ENCODE peak calls at places on chromosomes 7 and 10, in ten cellular contexts. K is fibroblast of the aortic adventitia, Y is astrocyte of the cerebellum, W is breast epithelium, G is right atrium auricular region, I is psoas muscle, B is tibial artery, A is GM10248, D is neural progenitor cell, S is astrocyte. T is an unnamed sample.

GRCh38 chr7:116353614-116354013 is 143.3 kb downstream of the TES start:
- DNase-seq in I (peak), D (no peak), A (no peak), S (peak), B (peak), K (peak), W (no peak), Y (no peak), G (peak), T (no peak)

GRCh38 chr7:101216001-101216859 is 1.2 kb downstream of the PLOD3 start:
- DNase-seq in Y (no peak), K (no peak), A (no peak), S (no peak), G (no peak), B (peak), I (no peak), D (no peak), W (no peak), T (no peak)

GRCh38 chr10:52491246-52492000 is 177.3 kb downstream of the DKK1 start:
- DNase-seq in I (no peak), B (no peak), W (no peak), G (no peak), Y (no peak), S (peak), K (peak), D (no peak), A (no peak), T (no peak)

GRCh38 chr7:15396210-15397158 is 165.3 kb downstream of the AGMO start:
- DNase-seq in S (no peak), W (no peak), A (no peak), B (no peak), D (no peak), Y (no peak), G (no peak), I (no peak), K (no peak), T (no peak)

GRCh38 chr7:143878884-143879283 is 23.1 kb downstream of the TCAF1 start:
- DNase-seq in I (no peak), Y (no peak), K (no peak), B (no peak), A (no peak), D (no peak), G (no peak), W (no peak), S (no peak), T (no peak)

GRCh38 chr7:26686448-26686981 is 177.9 kb downstream of the SKAP2 start:
- DNase-seq in A (no peak), G (no peak), W (no peak), D (peak), I (peak), K (peak), Y (peak), S (peak), B (no peak), T (peak)

GRCh38 chr10:104521901-104522827 is 118.9 kb upstream of the SORCS3 start:
- DNase-seq in A (no peak), G (no peak), Y (no peak), I (no peak), B (no peak), S (no peak), W (no peak), D (no peak), K (no peak), T (no peak)

GRCh38 chr7:136309407-136309806 is 332.2 kb upstream of the MTPN start:
- DNase-seq in D (no peak), W (no peak), B (no peak), S (no peak), G (no peak), Y (no peak), K (no peak), I (no peak), A (no peak), T (no peak)

GRCh38 chr10:48231699-48232315 is 42.7 kb downstream of the FRMPD2 start:
- DNase-seq in S (no peak), D (no peak), Y (no peak), W (no peak), K (no peak), I (no peak), B (no peak), G (peak), A (no peak), T (no peak)

GRCh38 chr10:46542567-46543323 is 13.7 kb downstream of the GPRIN2 start:
- DNase-seq in B (no peak), Y (no peak), K (no peak), S (no peak), G (no peak), W (peak), D (no peak), I (peak), A (no peak), T (peak)

GRCh38 chr10:70277396-70278030 is 6.3 kb downstream of the NPFFR1 start:
- DNase-seq in D (no peak), K (no peak), B (no peak), I (no peak), Y (no peak), G (no peak), W (no peak), A (no peak), S (no peak), T (no peak)

GRCh38 chr7:17680026-17680425 is 260.3 kb downstream of the SNX13 start:
- DNase-seq in I (peak), B (peak), W (no peak), A (no peak), D (peak), S (peak), Y (peak), K (peak), G (peak), T (no peak)

GRCh38 chr7:151682831-151683614 is 163.3 kb upstream of the RHEB start:
- DNase-seq in S (no peak), D (no peak), Y (no peak), A (no peak), K (no peak), B (peak), I (no peak), G (no peak), W (no peak), T (no peak)

GRCh38 chr10:178723-179122 is 43.5 kb downstream of the ZMYND11 start:
- DNase-seq in D (no peak), I (no peak), A (no peak), B (no peak), K (no peak), W (no peak), Y (no peak), S (no peak), G (no peak), T (no peak)

GRCh38 chr10:77348082-77348481 is 289.5 kb downstream of the KCNMA1 start:
- DNase-seq in Y (no peak), K (peak), I (no peak), S (peak), G (no peak), W (no peak), A (no peak), B (no peak), D (no peak), T (no peak)

GRCh38 chr7:2621061-2621828 is 10.5 kb upstream of the TTYH3 start:
- DNase-seq in K (peak), W (no peak), Y (no peak), S (peak), A (no peak), I (peak), G (no peak), B (peak), D (peak), T (peak)

GRCh38 chr7:29328811-29329210 is 134.2 kb downstream of the CHN2 start:
- DNase-seq in S (no peak), I (no peak), G (no peak), W (no peak), A (no peak), D (no peak), K (peak), Y (no peak), B (no peak), T (no peak)

GRCh38 chr7:43658718-43659548 is 70.4 kb downstream of the COA1 start:
- DNase-seq in Y (peak), D (no peak), I (no peak), G (no peak), S (peak), K (peak), B (no peak), A (peak), W (no peak), T (no peak)

GRCh38 chr7:155449008-155449879 is 8.7 kb upstream of the EN2 start:
- DNase-seq in K (no peak), G (no peak), I (no peak), Y (no peak), D (peak), A (no peak), B (no peak), S (no peak), W (no peak), T (no peak)

GRCh38 chr10:51928182-51928581 is 228.8 kb upstream of the CSTF2T start:
- DNase-seq in W (no peak), A (no peak), D (no peak), G (no peak), I (no peak), K (no peak), S (no peak), B (no peak), Y (no peak), T (no peak)

GRCh38 chr7:108197371-108198091 is 67.4 kb upstream of the LAMB4 start:
- DNase-seq in G (no peak), D (no peak), Y (no peak), S (no peak), B (no peak), I (no peak), K (no peak), W (no peak), A (no peak), T (no peak)

GRCh38 chr10:34886906-34887615 is 72.0 kb upstream of the PARD3 start:
- DNase-seq in S (no peak), Y (no peak), A (no peak), D (no peak), G (no peak), B (no peak), K (no peak), I (no peak), W (no peak), T (no peak)

GRCh38 chr10:78724846-78725245 is 343.9 kb upstream of the ZMIZ1 start:
- DNase-seq in G (no peak), S (no peak), I (no peak), B (no peak), W (no peak), K (no peak), A (no peak), Y (no peak), D (no peak), T (no peak)

GRCh38 chr7:126840869-126841268 is 411.9 kb downstream of the GRM8 start:
- DNase-seq in I (no peak), G (no peak), B (no peak), D (no peak), K (no peak), Y (no peak), A (no peak), S (no peak), W (no peak), T (no peak)

GRCh38 chr7:129047761-129048160 is 7.2 kb downstream of the TNPO3 start:
- DNase-seq in W (no peak), B (no peak), G (no peak), I (no peak), S (peak), K (no peak), D (no peak), Y (no peak), A (no peak), T (no peak)

GRCh38 chr10:127374901-127375300 is 174.2 kb upstream of the NPS start:
- DNase-seq in S (no peak), W (no peak), B (no peak), D (no peak), A (no peak), G (no peak), I (no peak), K (no peak), Y (no peak), T (no peak)

GRCh38 chr10:114868801-114869200 is 47.2 kb downstream of the FHIP2A start:
- DNase-seq in W (no peak), G (no peak), S (no peak), Y (no peak), I (no peak), A (no peak), B (no peak), D (no peak), K (peak), T (no peak)

GRCh38 chr10:110279062-110279986 is 25.4 kb downstream of the SMNDC1 start:
- DNase-seq in Y (peak), I (peak), A (peak), G (peak), D (peak), W (no peak), B (no peak), K (peak), S (peak), T (no peak)

GRCh38 chr7:151057038-151057736 is 510 bp downstream of the CDK5 start:
- DNase-seq in A (no peak), G (no peak), B (no peak), I (no peak), D (no peak), S (no peak), K (no peak), W (no peak), Y (no peak), T (no peak)

GRCh38 chr7:33873981-33874750 is 31.2 kb upstream of the BMPER start:
- DNase-seq in W (no peak), A (no peak), D (no peak), B (no peak), I (no peak), K (peak), S (peak), Y (no peak), G (no peak), T (no peak)

GRCh38 chr7:155858521-155859061 is 46.3 kb upstream of the SHH start:
- DNase-seq in B (peak), S (peak), Y (no peak), G (no peak), A (no peak), K (peak), W (no peak), D (no peak), I (no peak), T (no peak)

GRCh38 chr7:138449580-138449979 is 10.5 kb upstream of the TRIM24 start:
- DNase-seq in A (no peak), W (no peak), D (peak), Y (no peak), I (no peak), S (no peak), G (no peak), B (no peak), K (no peak), T (no peak)

GRCh38 chr10:32232378-32232777 is 114.6 kb downstream of the EPC1 start:
- DNase-seq in Y (no peak), B (no peak), W (no peak), K (no peak), G (no peak), S (no peak), D (no peak), A (no peak), I (no peak), T (no peak)

GRCh38 chr7:108442039-108442568 is 14.1 kb downstream of the NRCAM start:
- DNase-seq in B (no peak), S (no peak), Y (no peak), A (no peak), I (no peak), W (no peak), K (no peak), G (no peak), D (no peak), T (no peak)

GRCh38 chr10:24904830-24905229 is 47.6 kb downstream of the PRTFDC1 start:
- DNase-seq in W (no peak), I (no peak), B (no peak), G (no peak), A (no peak), Y (no peak), K (no peak), S (no peak), D (no peak), T (no peak)

GRCh38 chr7:119177863-119178262 is 953.4 kb downstream of the ANKRD7 start:
- DNase-seq in G (no peak), D (no peak), I (no peak), B (no peak), S (no peak), Y (no peak), K (no peak), A (no peak), W (no peak), T (no peak)

GRCh38 chr7:28986723-28987122 is 28.6 kb upstream of the TRIL start:
- DNase-seq in A (no peak), I (no peak), G (no peak), Y (no peak), K (peak), B (no peak), W (no peak), D (no peak), S (peak), T (no peak)

DNA sequence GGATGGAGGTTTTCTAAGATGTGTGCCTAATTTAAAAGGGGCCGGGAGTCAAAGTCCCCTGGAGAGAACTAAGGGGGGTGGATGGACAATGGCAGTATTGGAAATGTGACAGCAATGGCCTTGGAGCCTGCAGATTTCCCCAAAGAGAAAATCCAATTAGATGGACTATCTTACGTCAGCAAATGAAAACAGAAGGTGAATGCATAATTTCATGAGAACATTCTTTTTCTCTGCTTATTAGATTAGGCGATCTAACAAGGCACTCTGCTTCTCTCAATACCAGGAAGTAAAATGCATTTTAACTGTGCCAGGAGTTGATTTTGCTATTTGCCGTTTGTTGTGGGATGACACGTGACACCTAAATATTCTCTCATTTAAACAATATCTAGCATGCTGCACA is 226.6 kb downstream of the ADAM12 start:
- DNase-seq in Y (no peak), A (no peak), D (no peak), W (no peak), S (no peak), K (no peak), G (no peak), I (no peak), B (no peak), T (no peak)
- TF ChIP-seq CTCF in Y (no peak), A (no peak), D (no peak), W (no peak), S (no peak), K (no peak), G (no peak), I (no peak), B (no peak), T (no peak)

GRCh38 chr10:132308588-132309451 is 1.1 kb upstream of the STK32C start:
- DNase-seq in W (peak), K (no peak), A (peak), B (peak), I (no peak), Y (no peak), G (no peak), S (no peak), D (peak), T (no peak)

GRCh38 chr10:132306341-132306685 is 1.4 kb downstream of the STK32C start:
- DNase-seq in K (no peak), B (peak), S (no peak), W (peak), I (no peak), D (no peak), Y (no peak), A (no peak), G (no peak), T (no peak)

GRCh38 chr10:132306951-132307751 is 599 bp downstream of the STK32C start:
- DNase-seq in A (no peak), G (no peak), Y (no peak), B (peak), S (no peak), D (peak), K (no peak), W (peak), I (peak), T (no peak)

GRCh38 chr10:132309466-132309865 is 1.7 kb upstream of the STK32C start:
- DNase-seq in Y (no peak), I (no peak), W (peak), K (no peak), G (no peak), D (no peak), A (no peak), S (no peak), B (no peak), T (no peak)

DNA sequence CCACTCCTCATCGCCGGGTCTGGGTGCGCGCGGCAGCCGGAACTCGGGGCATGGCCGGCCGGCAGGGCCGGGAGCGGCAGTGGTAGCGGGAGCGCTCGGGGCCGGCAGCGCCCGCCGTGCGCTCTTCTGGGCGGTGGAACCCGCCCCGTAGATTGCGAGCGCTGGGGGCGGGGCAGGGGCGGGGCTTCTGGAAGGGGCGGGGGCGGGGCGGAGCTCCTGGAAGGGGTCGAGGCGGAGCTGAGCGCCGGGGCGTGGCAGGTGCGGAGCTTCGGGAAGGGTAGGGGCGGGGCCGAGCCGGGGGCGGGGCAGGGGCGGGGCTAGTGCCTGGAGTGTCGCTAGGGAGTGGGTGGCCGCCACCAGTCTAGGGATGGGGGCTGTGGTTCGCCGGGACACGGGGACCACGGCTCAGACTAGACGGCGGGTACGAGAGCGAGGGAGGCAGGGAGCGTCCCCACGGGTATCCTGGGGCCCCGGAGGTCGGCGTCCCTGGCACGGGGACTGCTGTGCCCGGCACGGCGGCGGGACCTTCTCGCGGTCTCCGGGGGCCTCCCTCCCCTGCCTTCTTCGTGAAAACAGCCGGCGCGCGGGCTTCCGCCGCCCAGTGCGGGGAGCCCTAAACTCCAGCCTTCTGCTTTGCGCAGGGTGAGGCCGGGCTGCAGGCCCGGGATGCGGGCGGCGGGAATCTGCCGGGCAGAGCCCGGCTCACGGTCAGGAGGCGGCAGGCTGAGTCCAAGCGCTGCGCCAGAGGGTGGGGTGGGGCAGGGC is at the start of gene STK32C:
- DNase-seq in G (peak), B (peak), W (peak), D (peak), K (peak), A (peak), I (peak), Y (peak), S (peak), T (peak)
- TF ChIP-seq CTCF in G (peak), B (no peak), W (no peak), D (no peak), K (no peak), A (no peak), I (no peak), Y (no peak), S (no peak), T (no peak)

GRCh38 chr10:9214618-9215017 is 1160.1 kb downstream of the GATA3 start:
- DNase-seq in G (no peak), B (no peak), Y (no peak), W (no peak), K (no peak), A (no peak), I (no peak), D (no peak), S (no peak), T (no peak)

GRCh38 chr10:9209105-9209798 is 1154.8 kb downstream of the GATA3 start:
- DNase-seq in K (peak), A (peak), S (peak), I (peak), G (peak), W (peak), D (peak), B (no peak), Y (peak), T (peak)

GRCh38 chr10:9205558-9205957 is 1151.1 kb downstream of the GATA3 start:
- DNase-seq in I (no peak), W (no peak), A (no peak), G (no peak), S (no peak), Y (no peak), D (no peak), K (no peak), B (no peak), T (no peak)

GRCh38 chr10:9215121-9215520 is 1160.6 kb downstream of the GATA3 start:
- DNase-seq in W (no peak), G (no peak), S (no peak), B (no peak), A (no peak), Y (no peak), D (no peak), I (no peak), K (no peak), T (no peak)

GRCh38 chr10:9211228-9211627 is 1156.7 kb downstream of the GATA3 start:
- DNase-seq in B (no peak), A (no peak), S (no peak), K (peak), G (no peak), W (no peak), I (no peak), Y (no peak), D (peak), T (no peak)
- TF ChIP-seq CTCF in B (no peak), A (no peak), S (peak), K (peak), G (no peak), W (no peak), I (peak), Y (peak), D (peak), T (peak)

GRCh38 chr7:141200191-141201108 is 126.6 kb downstream of the TMEM178B start:
- DNase-seq in K (no peak), G (no peak), W (no peak), S (no peak), A (no peak), I (no peak), Y (no peak), B (no peak), D (no peak), T (no peak)
- TF ChIP-seq CTCF in K (no peak), G (no peak), W (no peak), S (no peak), A (no peak), I (no peak), Y (no peak), B (no peak), D (no peak), T (no peak)

GRCh38 chr7:39085189-39085588 is 107.5 kb downstream of the POU6F2 start:
- DNase-seq in Y (no peak), W (no peak), A (no peak), K (no peak), S (no peak), G (no peak), D (no peak), B (no peak), I (no peak), T (no peak)
- TF ChIP-seq CTCF in Y (no peak), W (no peak), A (no peak), K (no peak), S (no peak), G (no peak), D (no peak), B (no peak), I (no peak), T (no peak)